ENCODE peak calls at places on chromosomes 13 and 19, in seven cellular contexts. G, P, R, V, T, H and F are unnamed samples.

GRCh38 chr13:74586839-74587238 is 452.6 kb upstream of the KLF12 start:
- DNase-seq in G (no peak), P (no peak), R (no peak), V (no peak), T (no peak), H (no peak), F (no peak)

GRCh38 chr13:85618514-85618913 is 180.7 kb downstream of the SLITRK6 start:
- DNase-seq in G (no peak), P (no peak), R (no peak), V (no peak), T (no peak), H (no peak), F (no peak)

GRCh38 chr19:20182232-20182785 is 15.3 kb downstream of the ZNF486 start:
- DNase-seq in G (no peak), P (no peak), R (no peak), V (no peak), T (no peak), H (no peak), F (no peak)

GRCh38 chr13:97002581-97002980 is 8.3 kb upstream of the OXGR1 start:
- DNase-seq in G (no peak), P (no peak), R (no peak), V (no peak), T (no peak), H (no peak), F (no peak)

GRCh38 chr19:54341295-54341694 is 2.3 kb upstream of the LILRA4 start:
- DNase-seq in G (no peak), P (no peak), R (no peak), V (no peak), T (no peak), H (no peak), F (no peak)

GRCh38 chr13:110984392-110984791 is 69.5 kb upstream of the ANKRD10 start:
- DNase-seq in G (no peak), P (no peak), R (no peak), V (no peak), T (no peak), H (no peak), F (no peak)

GRCh38 chr13:20633802-20634201 is 66.8 kb downstream of the IFT88 start:
- DNase-seq in G (no peak), P (no peak), R (no peak), V (no peak), T (no peak), H (no peak), F (no peak)

GRCh38 chr13:48278806-48279205 is 24.7 kb upstream of the RB1 start:
- DNase-seq in G (no peak), P (no peak), R (no peak), V (no peak), T (no peak), H (no peak), F (no peak)

GRCh38 chr19:18223860-18224524 is 2.2 kb downstream of the PDE4C start:
- DNase-seq in G (no peak), P (no peak), R (peak), V (no peak), T (no peak), H (no peak), F (no peak)

GRCh38 chr13:24631922-24632321 is 48.3 kb upstream of the ATP12A start:
- DNase-seq in G (no peak), P (no peak), R (no peak), V (no peak), T (no peak), H (no peak), F (no peak)

GRCh38 chr19:40400521-40400920 is 10.5 kb upstream of the HIPK4 start:
- DNase-seq in G (no peak), P (no peak), R (no peak), V (no peak), T (no peak), H (no peak), F (no peak)

GRCh38 chr13:28494537-28494860 is 429 bp downstream of the FLT1 start:
- DNase-seq in G (no peak), P (no peak), R (peak), V (no peak), T (peak), H (no peak), F (no peak)

GRCh38 chr19:19466201-19466600 is 49.1 kb downstream of the TSSK6 start:
- DNase-seq in G (no peak), P (no peak), R (no peak), V (no peak), T (no peak), H (no peak), F (no peak)

GRCh38 chr13:74574964-74575728 is 440.9 kb upstream of the KLF12 start:
- DNase-seq in G (peak), P (no peak), R (no peak), V (no peak), T (peak), H (no peak), F (no peak)

GRCh38 chr13:113546571-113547247 is 37.8 kb upstream of the TFDP1 start:
- DNase-seq in G (peak), P (no peak), R (no peak), V (no peak), T (peak), H (peak), F (no peak)

GRCh38 chr13:51494151-51494550 is 41.3 kb upstream of the INTS6 start:
- DNase-seq in G (peak), P (no peak), R (no peak), V (peak), T (no peak), H (no peak), F (no peak)

GRCh38 chr13:110626510-110626909 is 11.2 kb downstream of the NAXD start:
- DNase-seq in G (no peak), P (no peak), R (no peak), V (no peak), T (no peak), H (no peak), F (no peak)

GRCh38 chr13:34591801-34592454 is 350.1 kb upstream of the NBEA start:
- DNase-seq in G (no peak), P (no peak), R (no peak), V (no peak), T (no peak), H (no peak), F (no peak)

GRCh38 chr19:36745870-36746269 is 26.7 kb downstream of the ZNF850 start:
- DNase-seq in G (no peak), P (no peak), R (no peak), V (no peak), T (no peak), H (no peak), F (no peak)

GRCh38 chr19:41298327-41298964 is 11.5 kb upstream of the CCDC97 start:
- DNase-seq in G (peak), P (no peak), R (peak), V (peak), T (no peak), H (peak), F (no peak)

GRCh38 chr19:44757735-44758505 is 9.4 kb downstream of the BCL3 start:
- DNase-seq in G (peak), P (no peak), R (no peak), V (peak), T (peak), H (peak), F (no peak)

GRCh38 chr13:23903906-23904280 is 6.6 kb upstream of the C1QTNF9B start:
- DNase-seq in G (no peak), P (no peak), R (no peak), V (no peak), T (no peak), H (no peak), F (no peak)

GRCh38 chr13:25375727-25376358 is 4.1 kb downstream of the ATP8A2 start:
- DNase-seq in G (peak), P (no peak), R (peak), V (peak), T (peak), H (no peak), F (no peak)

GRCh38 chr13:24274452-24274971 is 34.9 kb upstream of the C1QTNF9 start:
- DNase-seq in G (no peak), P (no peak), R (peak), V (no peak), T (no peak), H (peak), F (no peak)

GRCh38 chr13:25352806-25353205 is 19.0 kb upstream of the ATP8A2 start:
- DNase-seq in G (no peak), P (no peak), R (no peak), V (no peak), T (no peak), H (no peak), F (no peak)

GRCh38 chr19:48413879-48414623 is 20.6 kb downstream of the GRIN2D start:
- DNase-seq in G (no peak), P (no peak), R (no peak), V (no peak), T (no peak), H (no peak), F (no peak)

GRCh38 chr19:3132971-3133792 is 2.7 kb upstream of the GNA15 start:
- DNase-seq in G (peak), P (no peak), R (peak), V (peak), T (peak), H (peak), F (no peak)

GRCh38 chr19:50705422-50706019 is 14.1 kb downstream of the SHANK1 start:
- DNase-seq in G (peak), P (no peak), R (peak), V (peak), T (no peak), H (no peak), F (no peak)

GRCh38 chr13:96982672-96983071 is 11.6 kb downstream of the OXGR1 start:
- DNase-seq in G (peak), P (no peak), R (no peak), V (no peak), T (no peak), H (no peak), F (no peak)

GRCh38 chr19:35231956-35232746 is 3.6 kb upstream of the FAM187B start:
- DNase-seq in G (no peak), P (peak), R (no peak), V (no peak), T (no peak), H (peak), F (peak)

GRCh38 chr13:46632171-46632570 is 79.2 kb downstream of the LRCH1 start:
- DNase-seq in G (no peak), P (no peak), R (no peak), V (no peak), T (no peak), H (no peak), F (no peak)

GRCh38 chr19:29098863-29099481 is 114.0 kb downstream of the UQCRFS1 start:
- DNase-seq in G (no peak), P (peak), R (no peak), V (peak), T (no peak), H (peak), F (no peak)

GRCh38 chr13:113645329-113645728 is 12.7 kb downstream of the ATP4B start:
- DNase-seq in G (no peak), P (no peak), R (no peak), V (no peak), T (no peak), H (no peak), F (no peak)

GRCh38 chr13:48233097-48233885 is at the start of gene ITM2B:
- DNase-seq in G (peak), P (no peak), R (peak), V (peak), T (peak), H (no peak), F (peak)

GRCh38 chr19:989381-990081 is 5.4 kb downstream of the WDR18 start:
- DNase-seq in G (no peak), P (no peak), R (no peak), V (no peak), T (no peak), H (no peak), F (no peak)

GRCh38 chr13:34356686-34357434 is 538.9 kb downstream of the RFC3 start:
- DNase-seq in G (no peak), P (peak), R (no peak), V (peak), T (no peak), H (no peak), F (no peak)

GRCh38 chr13:27289016-27289665 is 18.5 kb downstream of the RASL11A start:
- DNase-seq in G (no peak), P (no peak), R (no peak), V (no peak), T (no peak), H (no peak), F (no peak)

GRCh38 chr19:35126624-35126959 is 8.3 kb downstream of the LGI4 start:
- DNase-seq in G (no peak), P (no peak), R (no peak), V (no peak), T (no peak), H (no peak), F (no peak)

GRCh38 chr19:33280351-33280921 is 21.9 kb downstream of the CEBPA start:
- DNase-seq in G (no peak), P (no peak), R (peak), V (no peak), T (no peak), H (no peak), F (no peak)

GRCh38 chr13:21670006-21670882 is 629 bp upstream of the FGF9 start:
- DNase-seq in G (peak), P (no peak), R (peak), V (peak), T (peak), H (no peak), F (peak)
- TF ChIP-seq CTCF in G (peak), P (no peak), R (peak), V (peak), T (no peak), H (peak), F (peak)

DNA sequence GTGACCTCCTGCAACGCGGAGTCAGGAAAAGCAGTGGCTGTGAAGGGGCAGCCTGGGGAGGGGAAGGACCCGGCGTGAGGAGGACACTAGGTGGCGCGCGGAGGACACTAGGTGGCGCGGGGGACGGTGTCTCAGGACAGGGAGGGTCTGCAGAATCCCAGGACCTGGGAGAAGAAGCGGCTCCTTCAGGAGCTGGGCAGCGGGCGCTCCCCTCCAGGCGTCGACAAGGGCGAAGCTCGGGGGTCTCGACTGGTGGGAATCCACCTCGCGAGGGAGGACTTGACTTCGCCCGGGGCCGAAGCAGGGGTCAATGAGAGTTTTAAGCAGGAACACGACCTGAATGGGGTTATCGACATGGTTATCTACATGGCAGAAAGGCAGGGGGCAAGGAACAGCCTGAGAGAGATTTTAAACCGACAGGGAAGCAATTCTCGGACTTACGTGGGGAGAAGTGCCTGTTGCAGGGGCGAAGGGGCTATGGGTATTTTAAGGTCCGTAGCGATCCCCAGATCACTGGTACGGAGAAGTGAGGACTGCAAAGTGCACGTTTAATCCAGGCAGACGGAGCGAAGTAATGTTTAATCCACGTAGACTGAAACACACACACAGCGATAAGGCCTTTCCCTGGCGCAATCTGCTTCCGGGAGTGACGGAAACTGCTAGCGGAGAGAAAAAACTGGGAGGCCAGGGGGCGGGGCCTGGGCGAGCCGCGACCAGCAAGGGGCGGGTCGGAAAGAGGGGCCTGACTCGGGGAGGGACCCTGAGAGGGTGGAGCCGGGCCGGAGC is at the start of gene ZNF616:
- DNase-seq in G (peak), P (peak), R (peak), V (peak), T (peak), H (peak), F (peak)
- TF ChIP-seq CTCF in G (peak), P (peak), R (peak), V (peak), T (peak), H (peak), F (peak)

DNA sequence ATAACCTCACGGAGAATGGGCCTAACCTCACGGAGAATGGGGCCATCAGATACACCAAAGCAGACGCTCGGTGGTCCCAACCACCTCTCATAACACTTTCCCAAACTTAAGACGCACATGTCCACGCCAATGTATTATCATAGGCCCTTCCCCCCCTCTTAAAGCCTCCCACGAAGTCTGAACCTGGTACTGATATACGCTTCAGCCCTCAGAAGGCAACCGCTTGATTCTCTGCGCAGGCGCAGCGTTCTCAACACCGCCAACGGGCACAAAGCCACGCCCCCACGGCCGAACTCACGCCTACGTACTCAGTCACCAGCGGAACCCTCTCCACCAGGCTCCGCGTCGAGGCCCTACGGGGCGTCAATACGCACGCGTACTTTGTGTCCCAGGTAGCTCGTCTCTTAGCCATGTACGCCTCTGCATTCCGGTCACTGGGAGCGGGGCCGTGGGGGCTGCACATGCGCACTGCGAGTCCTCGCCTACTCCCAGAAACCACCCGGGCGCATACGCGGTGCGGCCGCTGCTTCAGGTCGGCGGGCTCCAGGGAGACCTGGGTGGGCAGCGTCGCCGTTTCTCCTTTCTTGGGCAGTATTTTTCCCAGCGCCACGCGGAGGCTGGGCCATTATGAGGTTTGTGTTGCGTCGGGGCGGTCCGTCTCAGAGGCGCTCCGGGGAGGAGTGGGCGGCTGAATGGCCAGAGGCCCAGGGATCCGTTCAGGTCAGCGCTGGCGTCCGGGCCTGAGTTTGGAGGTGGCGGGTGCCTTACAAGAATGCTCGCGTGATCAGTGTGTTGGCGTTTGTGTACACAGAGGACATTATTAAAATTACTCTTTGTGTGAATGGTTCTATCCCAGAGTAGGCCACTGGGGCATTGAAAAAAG is 25.3 kb downstream of the ZNF582 start:
- DNase-seq in G (peak), P (peak), R (peak), V (peak), T (peak), H (peak), F (peak)
- TF ChIP-seq CTCF in G (no peak), P (peak), R (no peak), V (no peak), T (no peak), H (peak), F (peak)

GRCh38 chr13:100493418-100493817 is 95.2 kb downstream of the GGACT start:
- DNase-seq in G (no peak), P (no peak), R (no peak), V (no peak), T (no peak), H (no peak), F (no peak)

GRCh38 chr13:100490692-100491091 is 97.9 kb downstream of the GGACT start:
- DNase-seq in G (peak), P (no peak), R (no peak), V (no peak), T (no peak), H (no peak), F (no peak)

GRCh38 chr13:100495455-100495854 is 93.1 kb downstream of the GGACT start:
- DNase-seq in G (no peak), P (no peak), R (no peak), V (no peak), T (no peak), H (no peak), F (no peak)

GRCh38 chr13:100491164-100491847 is 97.3 kb downstream of the GGACT start:
- DNase-seq in G (peak), P (no peak), R (no peak), V (no peak), T (peak), H (peak), F (no peak)
- TF ChIP-seq CTCF in G (no peak), P (no peak), R (no peak), V (no peak), T (no peak), H (no peak), F (no peak)

GRCh38 chr13:66879971-66880370 is 350.2 kb downstream of the PCDH9 start:
- DNase-seq in G (no peak), P (no peak), R (no peak), V (no peak), T (no peak), H (no peak), F (no peak)

DNA sequence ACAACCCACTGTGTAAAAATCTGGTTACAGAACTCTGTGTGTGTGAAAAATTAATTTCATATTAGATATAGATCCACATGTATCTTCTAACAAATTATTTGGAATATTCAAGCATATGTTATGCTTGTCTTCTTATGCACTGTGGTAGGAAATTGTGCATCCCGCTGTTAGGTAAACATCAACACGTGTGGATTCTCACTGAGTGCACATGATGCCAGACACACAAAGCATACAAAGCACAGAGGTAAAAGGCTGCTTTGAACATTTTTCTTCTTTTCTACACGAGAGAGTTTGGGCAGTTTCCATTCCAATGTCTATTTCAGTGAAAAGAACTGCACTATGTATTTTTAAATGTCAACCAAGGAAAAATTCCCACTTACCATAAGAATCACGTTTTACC is 354.9 kb downstream of the PCDH9 start:
- DNase-seq in G (no peak), P (no peak), R (no peak), V (no peak), T (no peak), H (no peak), F (no peak)
- TF ChIP-seq CTCF in G (no peak), P (no peak), R (no peak), V (no peak), T (no peak), H (no peak), F (no peak)